ENCODE peak calls at places on chromosomes 1 and 21, in four cellular contexts. V is SK-N-SH, R is K562, Z is HepG2. T is an unnamed sample.

GRCh38 chr1:203742446-203742845 is 22.5 kb upstream of the LAX1 start:
- DNase-seq in V (no peak), R (no peak), Z (no peak), T (no peak)

GRCh38 chr1:220544901-220545303 is 17.0 kb downstream of the MARK1 start:
- DNase-seq in V (no peak), R (peak; percentile 30), Z (peak; percentile 13), T (peak; percentile 34)

GRCh38 chr1:167447521-167448136 is 70.7 kb downstream of the CD247 start:
- DNase-seq in V (no peak), R (peak; percentile 47), Z (no peak), T (no peak)

GRCh38 chr1:151518936-151519335 is 7.7 kb downstream of the CGN start:
- DNase-seq in V (no peak), R (no peak), Z (no peak), T (no peak)

GRCh38 chr1:222182641-222183040 is 365.3 kb downstream of the HHIPL2 start:
- DNase-seq in V (no peak), R (no peak), Z (no peak), T (no peak)

GRCh38 chr21:42193131-42193671 is 25.7 kb upstream of the ABCG1 start:
- DNase-seq in V (no peak), R (no peak), Z (no peak), T (no peak)

GRCh38 chr1:10519016-10519417 is 44.3 kb downstream of the PEX14 start:
- DNase-seq in V (no peak), R (no peak), Z (peak; percentile 39), T (peak; percentile 77)

GRCh38 chr1:114509596-114510234 is 1.3 kb downstream of the TRIM33 start:
- DNase-seq in V (no peak), R (no peak), Z (no peak), T (no peak)

GRCh38 chr1:158095737-158096335 is 84.9 kb upstream of the CD1D start:
- DNase-seq in V (peak; percentile 43), R (peak; percentile 71), Z (no peak), T (peak; percentile 48)

GRCh38 chr1:109824349-109825115 is 60.8 kb upstream of the EPS8L3 start:
- DNase-seq in V (no peak), R (peak; percentile 13), Z (no peak), T (no peak)

GRCh38 chr1:88763649-88764406 is 79.8 kb downstream of the PKN2 start:
- DNase-seq in V (no peak), R (no peak), Z (no peak), T (no peak)

GRCh38 chr1:909861-910310 is 13.8 kb upstream of the SAMD11 start:
- DNase-seq in V (no peak), R (no peak), Z (no peak), T (no peak)

GRCh38 chr1:101178341-101178687 is 58.5 kb upstream of the S1PR1 start:
- DNase-seq in V (no peak), R (no peak), Z (no peak), T (no peak)

GRCh38 chr1:23456226-23456625 is 27.8 kb downstream of the ASAP3 start:
- DNase-seq in V (no peak), R (no peak), Z (no peak), T (no peak)

GRCh38 chr1:236917448-236917847 is 86.8 kb downstream of the MT1HL1 start:
- DNase-seq in V (no peak), R (no peak), Z (no peak), T (no peak)

GRCh38 chr1:236916131-236916800 is 88.0 kb downstream of the MT1HL1 start:
- DNase-seq in V (no peak), R (no peak), Z (no peak), T (no peak)

GRCh38 chr1:236921610-236922009 is 82.6 kb downstream of the MT1HL1 start:
- DNase-seq in V (no peak), R (no peak), Z (no peak), T (no peak)

GRCh38 chr1:236920270-236920894 is 83.9 kb downstream of the MT1HL1 start:
- DNase-seq in V (no peak), R (no peak), Z (peak; percentile 50), T (no peak)

GRCh38 chr1:236922190-236922589 is 82.1 kb downstream of the MT1HL1 start:
- DNase-seq in V (no peak), R (no peak), Z (no peak), T (no peak)
- TF ChIP-seq JUND in V (no peak), R (no peak), Z (no peak), T (no peak)

GRCh38 chr1:20411196-20411980 is 74.6 kb downstream of the CAMK2N1 start:
- DNase-seq in V (no peak), R (no peak), Z (no peak), T (no peak)
- TF ChIP-seq JUND in V (peak; percentile 96), R (no peak), Z (no peak), T (no peak)

GRCh38 chr1:54287176-54287650 is 87.2 kb downstream of the MRPL37 start:
- DNase-seq in V (peak; percentile 80), R (peak; percentile 81), Z (no peak), T (no peak)
- TF ChIP-seq JUND in V (no peak), R (peak; percentile 20), Z (no peak), T (no peak)

GRCh38 chr21:16159213-16159970 is 429.6 kb downstream of the USP25 start:
- DNase-seq in V (no peak), R (no peak), Z (no peak), T (no peak)

GRCh38 chr21:16159971-16160350 is 430.2 kb downstream of the USP25 start:
- DNase-seq in V (no peak), R (no peak), Z (no peak), T (no peak)

DNA sequence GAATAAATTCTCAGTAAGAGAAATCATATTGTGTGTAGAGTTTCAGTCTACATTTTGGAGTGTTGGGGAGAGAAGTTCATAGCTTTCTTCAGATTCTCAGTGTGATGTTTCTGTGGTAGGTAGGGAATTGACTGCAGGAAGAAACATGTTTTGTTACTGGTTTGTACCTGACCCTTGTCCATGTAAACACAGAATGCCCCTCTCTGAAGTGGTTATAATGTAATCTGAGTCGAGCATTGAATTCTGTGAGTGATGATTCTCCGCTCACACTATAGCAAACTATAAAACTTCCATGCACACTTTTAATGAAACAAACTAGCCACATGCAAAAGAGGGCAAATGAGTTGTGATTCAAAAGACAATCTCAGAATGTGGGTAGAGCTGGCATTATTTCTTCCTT is 433.2 kb downstream of the USP25 start:
- DNase-seq in V (no peak), R (no peak), Z (no peak), T (no peak)
- TF ChIP-seq JUND in V (no peak), R (no peak), Z (no peak), T (no peak)

GRCh38 chr1:214552174-214552608 is 789 bp upstream of the PTPN14 start:
- DNase-seq in V (peak; percentile 36), R (no peak), Z (peak; percentile 11), T (peak; percentile 90)
- TF ChIP-seq JUND in V (peak; percentile 12), R (no peak), Z (no peak), T (no peak)

GRCh38 chr1:14082331-14082730 is 382.3 kb downstream of the PRDM2 start:
- DNase-seq in V (no peak), R (no peak), Z (no peak), T (no peak)

GRCh38 chr1:14083277-14083676 is 383.3 kb downstream of the PRDM2 start:
- DNase-seq in V (no peak), R (no peak), Z (no peak), T (no peak)

DNA sequence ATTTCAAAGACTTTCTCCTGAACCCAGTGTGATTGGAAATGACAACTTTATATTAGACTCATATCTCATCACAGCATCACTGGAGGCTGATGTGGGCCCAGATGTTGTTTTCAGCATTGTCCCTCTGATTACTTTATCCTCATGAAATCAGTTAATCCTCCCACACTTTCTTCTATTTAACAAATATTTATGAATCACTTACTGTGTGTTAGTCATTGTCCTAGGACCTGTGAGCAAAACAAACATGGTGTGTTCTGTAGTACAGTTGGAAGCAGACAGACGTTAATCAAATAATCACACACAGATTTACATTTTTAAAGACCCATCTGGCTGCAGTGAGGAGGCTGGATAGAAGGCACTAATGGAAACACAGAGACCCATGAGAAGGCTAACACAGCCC is 383.7 kb downstream of the PRDM2 start:
- DNase-seq in V (no peak), R (no peak), Z (no peak), T (no peak)
- TF ChIP-seq JUND in V (no peak), R (no peak), Z (no peak), T (no peak)

DNA sequence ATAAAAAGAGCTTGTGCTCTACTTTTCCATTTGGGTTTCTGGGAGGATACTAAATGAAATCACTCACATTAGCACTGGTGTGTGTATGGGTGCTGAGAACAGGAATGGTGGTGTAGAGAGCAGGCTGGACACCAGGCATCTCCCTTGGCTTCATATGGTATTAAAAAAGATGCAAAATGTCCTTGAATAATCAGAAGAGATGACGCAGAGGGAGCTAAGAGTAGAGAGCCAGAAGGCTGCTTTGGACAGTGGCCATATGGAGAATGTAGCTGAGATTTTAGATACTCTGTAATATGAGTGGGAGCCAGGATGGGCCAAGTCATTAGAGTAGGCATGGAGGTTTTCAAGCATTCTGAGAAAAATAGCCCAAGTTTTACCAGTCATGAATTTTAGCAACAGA is 112.3 kb upstream of the ZRANB2 start:
- DNase-seq in V (no peak), R (no peak), Z (no peak), T (no peak)
- TF ChIP-seq JUND in V (no peak), R (no peak), Z (no peak), T (no peak)

T was measured in T47D.